ENCODE peak calls at places on chromosomes 3 and 15, in four cellular contexts. R, Q, P and I are unnamed samples.

GRCh38 chr3:11570251-11570650 is 73.5 kb downstream of the VGLL4 start:
- DNase-seq in R (no peak), Q (no peak), P (no peak), I (no peak)

GRCh38 chr3:99641984-99642383 is 3.6 kb downstream of the COL8A1 start:
- DNase-seq in R (no peak), Q (no peak), P (no peak), I (no peak)

GRCh38 chr3:108103971-108104797 is 13.4 kb upstream of the CD47 start:
- DNase-seq in R (peak), Q (peak), P (no peak), I (no peak)

GRCh38 chr15:67571643-67572415 is 29.3 kb downstream of the MAP2K5 start:
- DNase-seq in R (no peak), Q (no peak), P (no peak), I (no peak)

GRCh38 chr15:41689834-41690233 is 29.6 kb downstream of the MGA start:
- DNase-seq in R (no peak), Q (no peak), P (no peak), I (no peak)

GRCh38 chr15:30954674-30955073 is 36.8 kb downstream of the MTMR10 start:
- DNase-seq in R (no peak), Q (no peak), P (no peak), I (no peak)

GRCh38 chr15:47340576-47340920 is 376.8 kb upstream of the SEMA6D start:
- DNase-seq in R (no peak), Q (no peak), P (no peak), I (no peak)

GRCh38 chr15:44028349-44028748 is 166.7 kb downstream of the FRMD5 start:
- DNase-seq in R (no peak), Q (no peak), P (no peak), I (no peak)

GRCh38 chr15:28252831-28253230 is 69.1 kb downstream of the HERC2 start:
- DNase-seq in R (no peak), Q (no peak), P (no peak), I (no peak)

GRCh38 chr15:94734460-94734859 is 503.1 kb downstream of the MCTP2 start:
- DNase-seq in R (no peak), Q (no peak), P (no peak), I (no peak)

GRCh38 chr3:160444411-160444810 is 5.2 kb downstream of the TRIM59 start:
- DNase-seq in R (no peak), Q (no peak), P (no peak), I (no peak)

GRCh38 chr3:187739561-187740445 is 5.5 kb downstream of the BCL6 start:
- DNase-seq in R (peak), Q (peak), P (peak), I (peak)

GRCh38 chr3:85790445-85791030 is 831.7 kb downstream of the CADM2 start:
- DNase-seq in R (peak), Q (no peak), P (no peak), I (no peak)

GRCh38 chr3:112004187-112004586 is 5.5 kb downstream of the TAGLN3 start:
- DNase-seq in R (no peak), Q (no peak), P (no peak), I (no peak)

GRCh38 chr3:89227634-89228033 is 120.2 kb downstream of the EPHA3 start:
- DNase-seq in R (no peak), Q (no peak), P (no peak), I (no peak)

GRCh38 chr3:101779047-101779807 is at the start of gene NXPE3:
- DNase-seq in R (peak), Q (peak), P (peak), I (peak)

GRCh38 chr15:77097317-77097721 is 26.4 kb upstream of the TSPAN3 start:
- DNase-seq in R (no peak), Q (no peak), P (no peak), I (no peak)

GRCh38 chr3:175702956-175703355 is 843.8 kb downstream of the NAALADL2 start:
- DNase-seq in R (no peak), Q (no peak), P (no peak), I (no peak)

GRCh38 chr3:123154346-123154985 is 47.3 kb upstream of the SEC22A start:
- DNase-seq in R (no peak), Q (no peak), P (no peak), I (no peak)

GRCh38 chr3:4533489-4534443 is 40.6 kb downstream of the ITPR1 start:
- DNase-seq in R (no peak), Q (peak), P (no peak), I (no peak)

GRCh38 chr15:63509933-63510547 is 5.6 kb downstream of the USP3 start:
- DNase-seq in R (no peak), Q (no peak), P (no peak), I (no peak)

GRCh38 chr15:50758712-50759205 is 6.7 kb downstream of the SPPL2A start:
- DNase-seq in R (no peak), Q (no peak), P (no peak), I (no peak)

GRCh38 chr3:171157286-171157685 is 130.8 kb upstream of the SLC2A2 start:
- DNase-seq in R (no peak), Q (no peak), P (no peak), I (no peak)

GRCh38 chr15:98221144-98221543 is 260.6 kb downstream of the ARRDC4 start:
- DNase-seq in R (no peak), Q (no peak), P (no peak), I (no peak)

GRCh38 chr3:12279591-12280326 is 9.1 kb upstream of the PPARG start:
- DNase-seq in R (no peak), Q (no peak), P (no peak), I (no peak)

GRCh38 chr15:56537881-56538280 is 72.9 kb upstream of the MNS1 start:
- DNase-seq in R (peak), Q (no peak), P (peak), I (no peak)

GRCh38 chr3:11774296-11774877 is 72.3 kb downstream of the TAMM41 start:
- DNase-seq in R (peak), Q (no peak), P (no peak), I (no peak)

GRCh38 chr3:102092617-102093466 is 243.5 kb downstream of the NFKBIZ start:
- DNase-seq in R (no peak), Q (no peak), P (no peak), I (no peak)

GRCh38 chr3:184812845-184813157 is 835 bp downstream of the VPS8 start:
- DNase-seq in R (no peak), Q (no peak), P (no peak), I (no peak)

GRCh38 chr15:29403778-29404177 is 134.2 kb upstream of the NSMCE3 start:
- DNase-seq in R (no peak), Q (no peak), P (no peak), I (no peak)

GRCh38 chr15:74907277-74907870 is 723 bp upstream of the FAM219B start:
- DNase-seq in R (no peak), Q (peak), P (no peak), I (no peak)

GRCh38 chr3:30663533-30664241 is 57.3 kb downstream of the TGFBR2 start:
- DNase-seq in R (no peak), Q (no peak), P (no peak), I (no peak)

GRCh38 chr3:29552036-29552435 is 271.2 kb downstream of the RBMS3 start:
- DNase-seq in R (no peak), Q (no peak), P (no peak), I (no peak)
- H3K27ac ChIP-seq in R (no peak), Q (no peak), P (no peak), I (no peak)

DNA sequence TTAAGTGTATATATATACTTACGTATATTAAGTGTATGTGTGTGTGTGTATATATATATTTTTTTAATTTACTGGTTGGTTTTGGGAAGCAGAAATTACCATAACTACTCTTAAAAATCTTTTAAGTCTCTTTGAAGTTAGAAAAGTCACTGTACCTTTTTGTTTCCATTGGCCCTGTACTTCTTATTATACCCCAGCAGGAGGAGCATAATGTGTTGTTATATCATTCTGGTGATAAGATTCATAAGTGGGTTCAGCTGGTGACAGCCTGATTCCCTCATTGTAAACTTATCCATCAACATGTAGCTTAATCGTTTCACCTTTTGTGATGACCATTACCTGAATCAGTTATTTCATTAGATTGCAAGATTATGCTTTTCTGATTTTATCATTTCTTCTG is 30.8 kb downstream of the MLH1 start:
- DNase-seq in R (no peak), Q (no peak), P (no peak), I (no peak)
- TF ChIP-seq CTCF in R (no peak), Q (peak), P (peak), I (no peak)

GRCh38 chr3:14206548-14207177 is 28.0 kb downstream of the LSM3 start:
- DNase-seq in R (no peak), Q (no peak), P (no peak), I (no peak)
- H3K27ac ChIP-seq in R (no peak), Q (no peak), P (peak), I (no peak)

GRCh38 chr15:81176291-81176893 is 20.3 kb upstream of the IL16 start:
- DNase-seq in R (no peak), Q (peak), P (no peak), I (no peak)

GRCh38 chr15:81175496-81175895 is 21.2 kb upstream of the IL16 start:
- DNase-seq in R (no peak), Q (no peak), P (no peak), I (no peak)

GRCh38 chr15:81178365-81178764 is 18.3 kb upstream of the IL16 start:
- DNase-seq in R (no peak), Q (no peak), P (no peak), I (no peak)

GRCh38 chr15:81174125-81174524 is 22.6 kb upstream of the IL16 start:
- DNase-seq in R (no peak), Q (peak), P (no peak), I (no peak)

DNA sequence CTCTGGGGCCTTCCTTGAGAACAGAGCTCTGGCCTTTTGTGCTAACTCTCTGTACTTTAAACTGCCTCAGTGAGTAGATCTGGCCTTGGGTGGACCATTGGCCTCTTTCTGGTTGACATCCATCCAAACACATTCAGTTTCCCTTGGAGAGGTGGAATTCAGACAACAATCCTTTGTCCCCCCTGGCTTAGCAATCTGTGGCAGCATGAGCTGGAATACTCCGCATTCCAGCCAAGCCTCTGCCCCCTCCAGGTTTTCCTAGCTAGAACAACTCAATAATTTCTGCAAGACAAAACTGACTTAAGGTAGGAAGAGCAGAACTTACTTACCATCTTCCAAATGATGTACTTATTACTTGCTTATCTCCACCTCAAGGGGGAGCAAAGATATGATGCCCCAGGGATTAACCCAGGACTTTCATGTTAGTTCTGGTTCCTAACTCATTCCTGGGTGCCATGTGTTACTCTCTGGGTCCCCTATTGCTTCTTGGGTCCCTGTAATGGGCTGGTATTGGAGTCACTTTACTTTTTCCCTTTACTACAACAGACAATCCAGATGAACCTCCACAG is 21.8 kb upstream of the IL16 start:
- DNase-seq in R (no peak), Q (no peak), P (no peak), I (no peak)
- TF ChIP-seq CTCF in R (no peak), Q (no peak), P (no peak), I (no peak)

GRCh38 chr3:142623209-142623608 is 27.0 kb downstream of the PLS1 start:
- DNase-seq in R (no peak), Q (no peak), P (no peak), I (no peak)
- H3K27ac ChIP-seq in R (no peak), Q (no peak), P (peak), I (no peak)

GRCh38 chr3:39149498-39150169 is 3.8 kb downstream of the CSRNP1 start:
- DNase-seq in R (no peak), Q (no peak), P (no peak), I (no peak)

GRCh38 chr3:39149059-39149455 is 4.3 kb downstream of the CSRNP1 start:
- DNase-seq in R (no peak), Q (no peak), P (peak), I (no peak)

GRCh38 chr3:39150803-39151631 is 2.4 kb downstream of the CSRNP1 start:
- DNase-seq in R (peak), Q (peak), P (peak), I (peak)

GRCh38 chr3:39148116-39149058 is 5.0 kb downstream of the CSRNP1 start:
- DNase-seq in R (no peak), Q (no peak), P (peak), I (no peak)

GRCh38 chr3:39150170-39150802 is 3.1 kb downstream of the CSRNP1 start:
- DNase-seq in R (no peak), Q (no peak), P (no peak), I (no peak)
- TF ChIP-seq CTCF in R (no peak), Q (peak), P (no peak), I (no peak)

DNA sequence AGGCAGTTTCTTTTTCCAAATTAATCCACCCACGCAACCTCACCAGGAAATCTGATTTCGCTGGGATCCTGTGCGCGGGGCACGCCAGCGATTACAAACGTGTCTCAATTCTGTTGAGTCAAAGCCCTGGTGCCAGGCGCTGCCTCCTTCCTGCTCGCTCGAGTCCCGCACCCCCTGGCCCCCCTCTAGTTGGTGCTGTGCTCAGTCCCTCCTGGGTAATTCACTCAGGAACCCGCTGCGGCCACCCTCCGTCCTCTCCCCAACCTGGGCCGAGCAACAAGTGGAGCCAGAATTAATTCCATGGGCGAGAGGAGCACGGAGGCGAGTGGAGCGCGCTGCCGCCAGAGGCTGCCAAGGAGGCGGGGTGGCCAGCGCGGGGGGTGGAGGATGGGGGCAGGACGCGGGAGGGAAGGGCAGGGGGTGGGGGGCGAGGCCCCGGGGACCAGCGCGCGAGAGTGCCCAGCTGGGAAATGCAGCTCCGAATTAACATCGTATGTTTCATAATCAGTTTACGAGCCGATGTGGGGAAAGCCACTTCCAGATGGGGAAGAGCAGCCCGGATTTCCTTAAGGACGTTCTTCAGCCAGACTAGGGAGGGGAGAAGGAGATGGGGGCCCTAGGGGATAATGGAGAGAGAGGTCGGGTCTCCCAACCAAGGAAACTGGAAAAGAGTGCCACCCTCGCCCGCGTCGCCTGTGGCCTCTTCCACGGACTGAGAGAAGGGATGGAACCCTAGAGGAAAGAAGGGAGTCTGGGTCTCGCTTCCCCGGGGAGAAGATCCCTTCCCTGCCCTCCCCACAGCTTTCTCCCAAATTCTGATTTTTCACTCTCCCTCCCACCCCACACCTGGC is 5.8 kb downstream of the WNT5A start:
- DNase-seq in R (no peak), Q (no peak), P (no peak), I (no peak)
- H3K27ac ChIP-seq in R (peak), Q (no peak), P (peak), I (no peak)

DNA sequence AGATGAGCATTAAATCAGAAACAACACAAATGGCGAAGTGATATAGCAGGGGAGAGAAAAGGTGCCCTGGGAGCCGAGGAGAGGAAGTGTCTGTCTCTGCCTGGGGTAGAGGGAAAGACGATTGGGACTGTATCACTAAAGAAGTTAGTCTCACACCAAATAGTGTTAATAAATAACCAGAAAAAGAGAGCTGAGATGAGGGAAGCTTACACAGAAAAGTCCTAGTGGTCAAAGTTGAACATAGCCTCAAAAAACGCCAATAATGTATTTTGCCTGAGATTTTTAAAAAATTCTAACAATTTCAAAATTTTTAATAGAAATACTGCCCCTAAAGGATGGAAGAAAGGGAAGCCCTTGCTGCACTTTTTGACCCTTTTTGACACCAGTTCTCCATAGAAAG is 417.6 kb downstream of the TUSC7 start:
- DNase-seq in R (no peak), Q (no peak), P (no peak), I (no peak)
- TF ChIP-seq CTCF in R (no peak), Q (no peak), P (no peak), I (no peak)

GRCh38 chr3:156705761-156706631 is 31.6 kb downstream of the TIPARP start:
- DNase-seq in R (no peak), Q (no peak), P (no peak), I (no peak)
- H3K27ac ChIP-seq in R (peak), Q (no peak), P (no peak), I (no peak)

GRCh38 chr3:147421184-147421912 is 12.2 kb downstream of the ZIC1 start:
- DNase-seq in R (no peak), Q (no peak), P (no peak), I (no peak)
- TF ChIP-seq CTCF in R (no peak), Q (no peak), P (no peak), I (no peak)